ENCODE peak calls at places on chromosome 11, in six cellular contexts. C is stomach, N is fibroblast of lung, F is adrenal gland, K is right cardiac atrium, D is GM12878. V is an unnamed sample.

GRCh38 chr11:134589155-134589554 is 177.1 kb upstream of the B3GAT1 start:
- DNase-seq in C (no peak), D (no peak), K (no peak), N (no peak), F (no peak), V (no peak)

GRCh38 chr11:28713850-28714249 is 605.7 kb downstream of the METTL15 start:
- DNase-seq in K (no peak), D (no peak), C (no peak), N (peak; percentile 6), F (no peak), V (no peak)

GRCh38 chr11:3124821-3125220 is 40.3 kb downstream of the OSBPL5 start:
- DNase-seq in D (no peak), F (no peak), C (no peak), K (no peak), N (no peak), V (no peak)

GRCh38 chr11:126113515-126113957 is 50.9 kb upstream of the CDON start:
- DNase-seq in F (peak; percentile 96), D (no peak), C (peak; percentile 93), N (peak; percentile 99), K (peak; percentile 93), V (no peak)

GRCh38 chr11:134535029-134536025 is 123.3 kb upstream of the B3GAT1 start:
- DNase-seq in C (peak; percentile 21), K (no peak), F (no peak), N (no peak), D (no peak), V (no peak)

GRCh38 chr11:29343465-29344333 is 673.1 kb downstream of the KCNA4 start:
- DNase-seq in N (peak; percentile 34), D (no peak), C (peak; percentile 62), K (peak; percentile 37), F (peak; percentile 68), V (peak; percentile 73)

GRCh38 chr11:115741376-115741775 is 237.2 kb upstream of the CADM1 start:
- DNase-seq in F (no peak), C (no peak), K (no peak), N (no peak), D (no peak), V (peak; percentile 88)

GRCh38 chr11:109362059-109362458 is 59.9 kb upstream of the C11orf87 start:
- DNase-seq in N (no peak), C (no peak), K (no peak), F (no peak), D (no peak), V (no peak)

GRCh38 chr11:124179311-124179710 is 3.8 kb upstream of the OR10D3 start:
- DNase-seq in F (no peak), N (peak; percentile 26), K (no peak), D (no peak), C (no peak), V (no peak)

GRCh38 chr11:41784513-41785335 is 325.3 kb upstream of the LRRC4C start:
- DNase-seq in F (no peak), D (no peak), C (no peak), N (no peak), K (no peak), V (no peak)

GRCh38 chr11:124402326-124402922 is 3.6 kb upstream of the OR8B3 start:
- DNase-seq in D (no peak), F (peak; percentile 76), C (peak; percentile 30), N (peak; percentile 85), K (peak; percentile 49), V (peak; percentile 58)

GRCh38 chr11:20077973-20078372 is 82.3 kb downstream of the DBX1 start:
- DNase-seq in D (no peak), F (no peak), K (no peak), C (no peak), N (no peak), V (no peak)

GRCh38 chr11:78564037-78564888 is 10.4 kb downstream of the NARS2 start:
- DNase-seq in C (no peak), D (peak; percentile 40), F (peak; percentile 38), N (peak; percentile 82), K (no peak), V (peak; percentile 71)

GRCh38 chr11:93225642-93226041 is 27.9 kb upstream of the SLC36A4 start:
- DNase-seq in N (peak; percentile 58), C (no peak), D (no peak), F (no peak), K (no peak), V (no peak)

GRCh38 chr11:130426223-130427048 is 2.0 kb downstream of the ADAMTS8 start:
- DNase-seq in F (no peak), N (no peak), D (no peak), K (no peak), C (no peak), V (no peak)

GRCh38 chr11:65899356-65900124 is 648 bp downstream of the FOSL1 start:
- DNase-seq in C (peak; percentile 67), D (no peak), N (peak; percentile 71), K (peak; percentile 83), F (peak; percentile 74), V (no peak)

GRCh38 chr11:3984896-3985295 is 109.7 kb upstream of the RRM1 start:
- DNase-seq in D (no peak), K (no peak), F (no peak), C (no peak), N (peak; percentile 32), V (no peak)

GRCh38 chr11:8201524-8202365 is 32.9 kb upstream of the RIC3 start:
- DNase-seq in F (no peak), N (no peak), K (no peak), D (peak; percentile 42), C (no peak), V (no peak)

GRCh38 chr11:31808721-31809542 is 2.2 kb downstream of the PAX6 start:
- DNase-seq in K (no peak), D (no peak), N (no peak), F (no peak), C (no peak), V (no peak)

GRCh38 chr11:10770626-10771254 is 19.7 kb downstream of the CTR9 start:
- DNase-seq in F (peak; percentile 48), N (peak; percentile 63), C (peak; percentile 63), K (peak; percentile 34), D (no peak), V (peak; percentile 46)

GRCh38 chr11:118607401-118608267 is at the start of gene PHLDB1:
- DNase-seq in F (peak; percentile 64), N (peak; percentile 78), K (peak; percentile 80), C (peak; percentile 46), D (no peak), V (peak; percentile 74)

GRCh38 chr11:70645537-70645936 is 247.2 kb downstream of the CTTN start:
- DNase-seq in N (no peak), C (no peak), F (no peak), D (no peak), K (no peak), V (no peak)

GRCh38 chr11:70641366-70641765 is 243.0 kb downstream of the CTTN start:
- DNase-seq in F (no peak), D (no peak), K (no peak), C (no peak), N (no peak), V (no peak)

GRCh38 chr11:70642301-70642700 is 244.0 kb downstream of the CTTN start:
- DNase-seq in F (no peak), D (no peak), C (no peak), N (no peak), K (no peak), V (no peak)

GRCh38 chr11:70644343-70645060 is 246.2 kb downstream of the CTTN start:
- DNase-seq in C (no peak), F (no peak), K (no peak), N (no peak), D (no peak), V (no peak)

DNA sequence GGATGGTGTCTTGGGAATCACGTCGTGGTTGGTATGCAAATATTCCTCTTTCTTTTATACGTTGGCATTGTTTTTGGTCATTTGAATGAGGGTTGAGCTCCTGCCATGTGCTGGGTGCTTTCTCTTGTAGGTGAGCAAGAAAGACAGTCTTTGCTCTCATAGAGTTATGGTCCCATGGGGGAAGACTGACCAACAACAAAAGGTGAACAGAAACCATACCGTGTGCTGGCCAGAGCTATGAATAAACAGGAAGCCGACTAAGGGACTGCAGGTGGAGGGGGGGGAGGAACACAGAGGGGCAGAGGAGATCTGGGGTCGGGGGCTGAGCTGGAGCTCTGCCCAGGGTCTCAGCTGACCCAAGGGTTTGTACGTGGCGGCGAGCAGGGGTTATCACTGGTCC is 245.3 kb downstream of the CTTN start:
- DNase-seq in C (no peak), N (no peak), D (peak; percentile 43), K (no peak), F (no peak), V (no peak)
- H3K9me3 ChIP-seq in C (no peaks in the 10 kb centered on the region), N (no peaks in the 10 kb centered on the region), D (no peaks in the 10 kb centered on the region), K (no peaks in the 10 kb centered on the region), F (no peaks in the 10 kb centered on the region), V (no peaks in the 10 kb centered on the region)

DNA sequence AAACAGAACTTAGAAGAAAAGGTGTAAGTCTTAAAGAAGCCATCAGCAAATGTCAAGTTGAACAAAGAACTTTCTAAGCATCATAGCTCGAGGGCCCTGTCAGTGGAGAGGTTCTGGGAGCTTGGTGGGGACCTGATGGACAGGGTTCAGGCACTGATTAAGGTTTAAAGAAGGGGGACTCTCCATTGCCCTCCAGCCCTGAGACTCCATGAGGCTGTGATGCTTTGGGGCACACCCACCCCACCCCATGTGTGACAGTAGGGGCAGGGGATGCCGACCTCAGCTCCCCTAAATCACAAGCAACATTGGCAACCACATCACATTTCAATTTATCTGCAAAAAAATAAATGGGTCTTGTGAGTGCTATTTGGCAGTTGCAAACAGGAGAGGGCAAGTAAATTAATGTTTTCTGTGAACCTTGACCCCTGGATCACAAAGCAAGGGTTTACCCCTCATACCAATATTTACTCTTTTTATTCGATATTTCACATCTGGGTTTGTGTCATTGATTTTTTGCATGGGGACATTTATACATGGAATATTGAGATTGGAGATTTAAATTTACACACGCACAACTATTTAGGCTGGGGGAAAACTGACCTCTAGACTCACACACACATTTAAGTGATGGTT is 37.1 kb upstream of the ANO1 start:
- DNase-seq in F (no peak), N (no peak), C (peak; percentile 7), K (no peak), D (no peak), V (no peak)
- H3K9me3 ChIP-seq in F (no peaks in the 10 kb centered on the region), N (no peaks in the 10 kb centered on the region), C (peaks cover 55% of the 10 kb centered on the region), K (peaks cover 4% of the 10 kb centered on the region), D (no peaks in the 10 kb centered on the region), V (peaks cover 3% of the 10 kb centered on the region)

DNA sequence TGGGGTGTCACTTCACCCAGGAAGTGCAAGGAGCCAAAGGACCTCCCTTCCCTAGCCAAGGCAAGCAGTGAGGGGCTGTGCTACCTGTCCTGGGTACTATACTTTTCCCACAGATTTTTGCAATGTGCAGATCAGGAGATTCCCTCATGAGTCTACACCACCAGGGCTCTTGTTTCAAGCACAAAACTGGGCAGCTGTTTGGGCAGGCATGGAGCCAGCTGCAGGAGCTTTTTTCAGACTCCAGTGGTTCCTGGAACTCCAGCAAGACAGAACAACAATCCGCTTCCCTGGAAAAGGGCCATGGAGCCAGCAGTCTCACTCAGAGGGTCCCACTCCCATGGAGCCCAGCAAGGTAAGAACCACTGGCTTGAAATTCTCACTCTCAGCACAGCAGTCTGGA is 1649.6 kb downstream of the LRRC4C start:
- DNase-seq in D (no peak), N (no peak), F (no peak), K (no peak), C (no peak), V (no peak)
- H3K9me3 ChIP-seq in D (no peaks in the 10 kb centered on the region), N (no peaks in the 10 kb centered on the region), F (no peaks in the 10 kb centered on the region), K (no peaks in the 10 kb centered on the region), C (peaks cover 17% of the 10 kb centered on the region), V (no peaks in the 10 kb centered on the region)

DNA sequence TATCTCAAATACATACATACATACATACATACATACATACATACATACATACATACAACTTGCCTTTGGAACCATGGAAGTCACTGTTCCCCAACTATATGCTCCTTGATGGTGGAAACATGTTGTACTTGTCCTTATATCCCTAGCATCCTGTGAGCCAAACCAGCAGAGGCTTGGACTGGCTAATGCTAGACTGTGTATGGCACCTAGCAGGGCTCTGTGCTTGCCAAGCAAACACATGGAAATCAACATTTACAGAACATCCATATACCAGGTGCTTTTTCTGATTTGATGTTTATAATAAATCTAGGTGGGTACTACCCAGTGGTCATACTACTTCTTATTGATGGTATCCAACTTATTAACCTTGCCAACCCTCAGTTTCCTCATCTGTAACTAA is 86.1 kb downstream of the ABTB2 start:
- DNase-seq in K (no peak), D (no peak), N (no peak), F (no peak), C (no peak), V (no peak)
- H3K9me3 ChIP-seq in K (no peaks in the 10 kb centered on the region), D (no peaks in the 10 kb centered on the region), N (no peaks in the 10 kb centered on the region), F (no peaks in the 10 kb centered on the region), C (no peaks in the 10 kb centered on the region), V (no peaks in the 10 kb centered on the region)

V was measured in HAP-1.